ENCODE peak calls at places on chromosomes 1 and 21, in ten cellular contexts. L, Q, A, C, P, J, V, R, O and Z are unnamed samples. For H3K4me1, the result is how much of the 10 kb centered on the place peaks cover.

GRCh38 chr1:15833069-15833679 is 14.3 kb upstream of the SPEN start:
- DNase-seq in L (peak), J (no peak), P (no peak), V (peak), Q (peak), C (peak), A (peak), R (peak), O (peak), Z (peak)

GRCh38 chr1:159653201-159653600 is 61.2 kb downstream of the CRP start:
- DNase-seq in R (no peak), L (no peak), A (no peak), C (no peak), V (no peak), P (no peak), J (no peak), O (no peak), Q (no peak), Z (no peak)

GRCh38 chr1:205703072-205703471 is 22.8 kb upstream of the SLC45A3 start:
- DNase-seq in O (no peak), A (no peak), V (no peak), R (no peak), L (no peak), J (no peak), C (no peak), Q (no peak), P (no peak), Z (no peak)

GRCh38 chr21:32364387-32364786 is 28.4 kb downstream of the URB1 start:
- DNase-seq in Q (no peak), R (no peak), C (peak), V (peak), P (no peak), A (peak), J (no peak), O (no peak), L (no peak), Z (no peak)

GRCh38 chr1:245465666-245466065 is 310.9 kb downstream of the KIF26B start:
- DNase-seq in R (no peak), L (no peak), V (no peak), J (peak), A (no peak), O (no peak), P (no peak), C (no peak), Q (no peak), Z (no peak)

GRCh38 chr1:50985094-50985493 is 15.0 kb downstream of the CDKN2C start:
- DNase-seq in C (no peak), J (no peak), R (no peak), O (no peak), Q (no peak), A (no peak), P (no peak), V (no peak), L (no peak), Z (no peak)

GRCh38 chr1:9892563-9893528 is 17.2 kb downstream of the CTNNBIP1 start:
- DNase-seq in A (no peak), C (no peak), R (no peak), V (no peak), Q (peak), L (peak), J (peak), P (peak), O (peak), Z (no peak)

GRCh38 chr1:39818482-39818881 is 29.8 kb upstream of the BMP8B start:
- DNase-seq in V (no peak), C (no peak), A (no peak), L (no peak), Q (peak), J (no peak), R (no peak), P (no peak), O (peak), Z (no peak)

GRCh38 chr1:68916227-68916853 is 419.5 kb upstream of the DEPDC1 start:
- DNase-seq in L (no peak), O (peak), J (no peak), V (peak), R (no peak), A (peak), P (peak), C (peak), Q (peak), Z (no peak)

GRCh38 chr1:223665592-223666312 is at the start of gene CAPN8:
- DNase-seq in L (peak), A (no peak), J (no peak), V (no peak), Q (peak), R (no peak), O (peak), P (no peak), C (no peak), Z (no peak)

GRCh38 chr1:30756545-30757195 is 904 bp downstream of the LAPTM5 start:
- DNase-seq in Q (peak), J (no peak), C (peak), L (no peak), V (no peak), P (peak), O (peak), A (peak), R (no peak), Z (peak)

GRCh38 chr1:11289064-11289463 is 16.1 kb downstream of the UBIAD1 start:
- DNase-seq in V (no peak), O (no peak), J (no peak), C (no peak), A (no peak), L (no peak), P (no peak), Q (no peak), R (no peak), Z (no peak)

GRCh38 chr1:24756395-24756794 is 11.1 kb downstream of the CLIC4 start:
- DNase-seq in A (no peak), L (no peak), J (no peak), C (no peak), O (no peak), P (no peak), R (no peak), Q (no peak), V (no peak), Z (no peak)

GRCh38 chr1:169944621-169945020 is 50.9 kb upstream of the SCYL3 start:
- DNase-seq in L (no peak), R (peak), A (no peak), P (no peak), J (no peak), O (no peak), Q (no peak), C (no peak), V (no peak), Z (no peak)

GRCh38 chr1:234701737-234702341 is 91.9 kb upstream of the IRF2BP2 start:
- DNase-seq in P (no peak), L (no peak), V (no peak), O (no peak), A (peak), C (no peak), R (no peak), Q (no peak), J (no peak), Z (no peak)

GRCh38 chr1:94106716-94107115 is 14.2 kb downstream of the ABCA4 start:
- DNase-seq in A (no peak), L (no peak), O (no peak), P (peak), J (no peak), R (peak), V (no peak), C (no peak), Q (peak), Z (no peak)

GRCh38 chr1:235741294-235741693 is 91.7 kb upstream of the GNG4 start:
- DNase-seq in Q (peak), C (no peak), L (no peak), P (peak), J (no peak), O (peak), A (no peak), V (no peak), R (no peak), Z (no peak)

GRCh38 chr1:151055581-151055980 is 3.8 kb downstream of the CDC42SE1 start:
- DNase-seq in O (no peak), P (no peak), R (no peak), L (no peak), C (no peak), Q (no peak), V (no peak), J (no peak), A (no peak), Z (no peak)

GRCh38 chr1:10106756-10107479 is 74.2 kb downstream of the UBE4B start:
- DNase-seq in V (no peak), J (no peak), L (no peak), O (no peak), A (no peak), R (no peak), Q (no peak), C (no peak), P (no peak), Z (no peak)

GRCh38 chr1:29890201-29890959 is 654.1 kb downstream of the PTPRU start:
- DNase-seq in V (no peak), O (no peak), P (no peak), C (no peak), A (peak), L (no peak), J (no peak), R (no peak), Q (no peak), Z (no peak)

GRCh38 chr1:94418664-94419655 is 771 bp downstream of the ABCD3 start:
- DNase-seq in Q (peak), J (no peak), R (no peak), C (peak), L (no peak), P (peak), O (peak), A (peak), V (peak), Z (peak)

GRCh38 chr1:223765036-223765718 is 52.8 kb downstream of the CAPN2 start:
- DNase-seq in A (peak), L (no peak), P (peak), R (peak), J (no peak), Q (no peak), V (no peak), C (peak), O (no peak), Z (peak)

GRCh38 chr1:23529146-23530088 is 1.6 kb downstream of the E2F2 start:
- DNase-seq in C (no peak), P (no peak), J (no peak), V (no peak), R (no peak), Q (no peak), O (peak), A (peak), L (no peak), Z (no peak)

GRCh38 chr1:12065872-12066271 is 2.8 kb downstream of the TNFRSF8 start:
- DNase-seq in A (no peak), O (no peak), Q (no peak), J (no peak), C (no peak), L (no peak), P (no peak), V (no peak), R (no peak), Z (no peak)

GRCh38 chr1:152510503-152510902 is at the start of gene LCE5A:
- DNase-seq in J (no peak), A (no peak), P (no peak), V (no peak), Q (no peak), O (no peak), R (no peak), C (no peak), L (no peak), Z (no peak)

GRCh38 chr1:204255966-204256365 is 42.2 kb upstream of the GOLT1A start:
- DNase-seq in L (no peak), O (no peak), R (peak), V (no peak), P (peak), Q (no peak), J (no peak), C (no peak), A (no peak), Z (no peak)

GRCh38 chr1:244801246-244801645 is 34.2 kb upstream of the COX20 start:
- DNase-seq in L (peak), O (peak), Q (peak), A (peak), V (no peak), R (peak), P (peak), C (no peak), J (no peak), Z (no peak)

GRCh38 chr1:201673093-201673492 is 134.2 kb downstream of the NAV1 start:
- DNase-seq in Q (no peak), O (no peak), V (no peak), P (no peak), L (no peak), J (no peak), C (no peak), R (no peak), A (no peak), Z (no peak)

GRCh38 chr1:228464487-228464983 is 22.6 kb upstream of the RNF187 start:
- DNase-seq in C (peak), A (peak), J (no peak), P (peak), O (no peak), L (no peak), Q (peak), R (peak), V (peak), Z (peak)

GRCh38 chr1:158248771-158249170 is 5.5 kb upstream of the CD1A start:
- DNase-seq in O (no peak), V (no peak), J (no peak), Q (no peak), A (no peak), C (no peak), R (no peak), P (no peak), L (no peak), Z (no peak)

GRCh38 chr1:209882286-209882685 is 54.5 kb downstream of the UTP25 start:
- DNase-seq in O (peak), L (no peak), C (no peak), J (no peak), A (no peak), Q (no peak), R (no peak), P (no peak), V (no peak), Z (no peak)

GRCh38 chr21:44497641-44498243 is 42.3 kb downstream of the KRTAP10-1 start:
- DNase-seq in L (no peak), O (no peak), Q (no peak), V (no peak), P (no peak), A (no peak), C (peak), J (peak), R (no peak), Z (no peak)

GRCh38 chr21:37862536-37862935 is 53.7 kb downstream of the KCNJ6 start:
- DNase-seq in V (no peak), L (no peak), J (no peak), O (peak), C (no peak), P (peak), A (no peak), R (peak), Q (no peak), Z (no peak)
- TF ChIP-seq CTCF in V (no peak), L (no peak), J (no peak), O (no peak), C (no peak), P (no peak), A (no peak), R (no peak), Q (no peak), Z (no peak)

GRCh38 chr1:156104861-156105546 is 9.5 kb upstream of the LMNA start:
- DNase-seq in O (no peak), R (peak), C (peak), L (no peak), Q (no peak), A (no peak), P (peak), V (no peak), J (no peak), Z (no peak)

GRCh38 chr1:156101880-156102279 is 12.6 kb upstream of the LMNA start:
- DNase-seq in J (no peak), R (no peak), A (no peak), O (no peak), V (no peak), P (no peak), C (no peak), L (no peak), Q (no peak), Z (peak)

GRCh38 chr1:156102634-156103511 is 11.6 kb upstream of the LMNA start:
- DNase-seq in P (peak), A (no peak), J (no peak), V (no peak), C (no peak), Q (no peak), L (no peak), O (no peak), R (no peak), Z (no peak)

GRCh38 chr1:156104065-156104810 is 10.3 kb upstream of the LMNA start:
- DNase-seq in Q (peak), O (peak), V (peak), L (no peak), P (peak), A (peak), J (peak), R (peak), C (peak), Z (peak)

DNA sequence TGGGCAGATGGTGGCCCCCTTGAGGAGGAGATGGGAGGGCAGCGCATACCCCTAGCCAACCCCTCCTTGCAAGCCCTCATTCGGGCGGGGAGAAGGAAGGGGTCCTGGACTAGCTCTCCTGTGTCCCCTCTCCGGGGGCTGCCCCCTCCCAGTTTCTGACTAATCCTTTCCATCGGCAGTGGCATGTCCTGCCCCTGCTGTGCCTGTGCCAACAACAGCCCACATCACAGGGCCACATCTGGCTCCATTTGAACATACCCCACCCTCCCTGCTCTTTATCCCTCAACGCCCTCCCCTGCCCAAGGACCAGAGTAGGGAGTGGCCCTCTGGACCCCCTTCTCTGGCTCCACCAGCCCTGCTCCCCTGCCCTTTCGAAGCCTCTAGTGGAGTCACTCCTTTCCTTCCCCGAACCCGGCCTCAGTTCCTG is 11.0 kb upstream of the LMNA start:
- DNase-seq in R (peak), J (no peak), A (no peak), O (peak), V (peak), L (no peak), P (peak), C (no peak), Q (peak), Z (peak)
- H3K4me3 ChIP-seq in R (no peak), J (no peak), A (no peak), O (no peak), V (no peak), L (peak), P (no peak), C (no peak), Q (no peak), Z (no peak)

GRCh38 chr1:186841599-186841998 is 12.8 kb downstream of the PLA2G4A start:
- DNase-seq in A (no peak), R (no peak), O (peak), C (no peak), J (no peak), Q (peak), L (no peak), V (no peak), P (peak), Z (no peak)
- H3K4me1 ChIP-seq in A (under half), R (under half), O (under half), C (under half), J (under half), Q (under half), L (under half), V (under half), P (under half), Z (under half)

GRCh38 chr1:173015629-173016028 is 35.1 kb downstream of the TNFSF18 start:
- DNase-seq in J (no peak), O (no peak), L (no peak), Q (no peak), V (no peak), R (no peak), C (no peak), A (no peak), P (no peak), Z (no peak)
- TF ChIP-seq CTCF in J (no peak), O (no peak), L (no peak), Q (no peak), V (no peak), R (no peak), C (no peak), A (no peak), P (no peak), Z (no peak)

GRCh38 chr21:41506005-41506404 is 2.0 kb downstream of the TMPRSS2 start:
- DNase-seq in J (peak), Q (no peak), R (no peak), L (no peak), C (no peak), V (no peak), O (no peak), A (no peak), P (no peak), Z (no peak)
- H3K4me3 ChIP-seq in J (peak), Q (no peak), R (peak), L (no peak), C (no peak), V (no peak), O (peak), A (no peak), P (no peak), Z (no peak)

GRCh38 chr1:18927082-18927653 is 24.8 kb upstream of the ALDH4A1 start:
- DNase-seq in A (no peak), Q (peak), P (no peak), J (peak), C (no peak), V (no peak), R (no peak), L (no peak), O (peak), Z (no peak)
- H3K4me1 ChIP-seq in A (under half), Q (half or more), P (half or more), J (under half), C (under half), V (under half), R (under half), L (under half), O (half or more), Z (under half)

GRCh38 chr21:39127506-39127905 is 55.7 kb downstream of the PSMG1 start:
- DNase-seq in J (no peak), L (no peak), R (peak), V (no peak), O (no peak), C (no peak), A (no peak), P (no peak), Q (no peak), Z (no peak)
- TF ChIP-seq CTCF in J (no peak), L (no peak), R (peak), V (no peak), O (no peak), C (no peak), A (no peak), P (no peak), Q (peak), Z (no peak)

GRCh38 chr1:200038645-200038986 is 11.1 kb downstream of the NR5A2 start:
- DNase-seq in A (no peak), O (no peak), C (no peak), Q (no peak), L (no peak), P (no peak), R (peak), J (peak), V (no peak), Z (no peak)
- H3K4me3 ChIP-seq in A (peak), O (peak), C (peak), Q (peak), L (peak), P (peak), R (peak), J (peak), V (peak), Z (peak)

GRCh38 chr21:35011681-35012080 is 37.4 kb downstream of the RUNX1 start:
- DNase-seq in J (no peak), A (no peak), O (peak), R (peak), Q (no peak), C (no peak), L (no peak), V (no peak), P (peak), Z (no peak)
- H3K4me1 ChIP-seq in J (under half), A (under half), O (under half), R (under half), Q (under half), C (under half), L (under half), V (under half), P (under half), Z (under half)

DNA sequence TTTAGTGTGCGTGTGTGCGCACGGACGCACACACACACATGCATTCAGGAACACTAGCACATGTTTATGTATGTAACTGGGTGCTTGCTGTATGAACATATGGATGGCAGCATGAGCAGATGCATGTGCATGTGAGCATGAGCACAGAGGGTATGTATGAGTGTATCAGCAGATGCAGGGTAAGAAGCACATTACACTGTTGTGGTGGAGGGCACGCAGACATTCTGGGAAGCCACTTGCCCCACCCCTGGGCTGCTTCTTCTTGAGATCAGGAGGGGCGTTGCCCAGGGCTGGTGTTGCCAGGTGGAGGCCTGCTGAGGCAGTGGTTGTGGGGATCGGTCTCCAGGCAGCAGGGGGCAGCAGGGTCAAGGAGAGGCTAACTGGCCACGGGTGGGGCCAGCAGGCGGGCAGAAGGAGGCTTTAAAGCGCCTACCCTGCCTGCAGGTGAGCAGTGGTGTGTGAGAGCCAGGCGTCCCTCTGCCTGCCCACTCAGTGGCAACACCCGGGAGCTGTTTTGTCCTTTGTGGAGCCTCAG is 3.9 kb upstream of the P3R3URF start:
- DNase-seq in L (peak), C (no peak), J (no peak), V (no peak), Q (peak), R (peak), P (no peak), A (no peak), O (peak), Z (no peak)
- TF ChIP-seq CTCF in L (no peak), C (no peak), J (no peak), V (peak), Q (peak), R (peak), P (no peak), A (no peak), O (peak), Z (no peak)